ENCODE peak calls at places on chromosomes 1 and 21, in nine cellular contexts. One of them, this sample, is unnamed.

GRCh38 chr21:36981049-36981391 is 14.6 kb upstream of the HLCS start:
- DNase-seq in spleen: no peak
- DNase-seq in heart left ventricle: no peak
- DNase-seq in CD8-positive, alpha-beta T cell: no peak
- DNase-seq in GM12878: no peak
- DNase-seq in lung: no peak
- DNase-seq in HFF-Myc: no peak
- DNase-seq in skeletal muscle cell: no peak
- DNase-seq in GM23338: no peak
- DNase-seq in this sample: no peak

GRCh38 chr21:38503588-38503987 is 5.3 kb upstream of the ERG start:
- DNase-seq in spleen: no peak
- DNase-seq in heart left ventricle: no peak
- DNase-seq in CD8-positive, alpha-beta T cell: no peak
- DNase-seq in GM12878: no peak
- DNase-seq in lung: no peak
- DNase-seq in HFF-Myc: peak; percentile 4
- DNase-seq in skeletal muscle cell: peak; percentile 63
- DNase-seq in GM23338: no peak
- DNase-seq in this sample: no peak

GRCh38 chr1:31548899-31549806 is 27.2 kb upstream of the TINAGL1 start:
- DNase-seq in spleen: peak; percentile 89
- DNase-seq in heart left ventricle: peak; percentile 72
- DNase-seq in CD8-positive, alpha-beta T cell: peak; percentile 86
- DNase-seq in GM12878: peak; percentile 91
- DNase-seq in lung: peak; percentile 91
- DNase-seq in HFF-Myc: peak; percentile 87
- DNase-seq in skeletal muscle cell: peak; percentile 39
- DNase-seq in GM23338: peak; percentile 89
- DNase-seq in this sample: peak; percentile 78

GRCh38 chr1:33036051-33036525 is 595 bp downstream of the AK2 start:
- DNase-seq in spleen: no peak
- DNase-seq in heart left ventricle: no peak
- DNase-seq in CD8-positive, alpha-beta T cell: no peak
- DNase-seq in GM12878: no peak
- DNase-seq in lung: no peak
- DNase-seq in HFF-Myc: no peak
- DNase-seq in skeletal muscle cell: no peak
- DNase-seq in GM23338: peak; percentile 26
- DNase-seq in this sample: no peak

GRCh38 chr1:217029311-217030157 is 306.3 kb upstream of the ESRRG start:
- DNase-seq in spleen: no peak
- DNase-seq in heart left ventricle: no peak
- DNase-seq in CD8-positive, alpha-beta T cell: no peak
- DNase-seq in GM12878: no peak
- DNase-seq in lung: peak; percentile 30
- DNase-seq in HFF-Myc: peak; percentile 7
- DNase-seq in skeletal muscle cell: peak; percentile 88
- DNase-seq in GM23338: no peak
- DNase-seq in this sample: peak; percentile 46

GRCh38 chr1:239212841-239213240 is 173.5 kb upstream of the CHRM3 start:
- DNase-seq in spleen: no peak
- DNase-seq in heart left ventricle: no peak
- DNase-seq in CD8-positive, alpha-beta T cell: no peak
- DNase-seq in GM12878: no peak
- DNase-seq in lung: no peak
- DNase-seq in HFF-Myc: no peak
- DNase-seq in skeletal muscle cell: no peak
- DNase-seq in GM23338: no peak
- DNase-seq in this sample: no peak

GRCh38 chr1:225156254-225156653 is 226.8 kb downstream of the DNAH14 start:
- DNase-seq in spleen: no peak
- DNase-seq in heart left ventricle: no peak
- DNase-seq in CD8-positive, alpha-beta T cell: no peak
- DNase-seq in GM12878: no peak
- DNase-seq in lung: no peak
- DNase-seq in HFF-Myc: no peak
- DNase-seq in skeletal muscle cell: no peak
- DNase-seq in GM23338: no peak
- DNase-seq in this sample: no peak

GRCh38 chr1:226029568-226030225 is 30.6 kb upstream of the SDE2 start:
- DNase-seq in spleen: no peak
- DNase-seq in heart left ventricle: no peak
- DNase-seq in CD8-positive, alpha-beta T cell: no peak
- DNase-seq in GM12878: no peak
- DNase-seq in lung: no peak
- DNase-seq in HFF-Myc: no peak
- DNase-seq in skeletal muscle cell: no peak
- DNase-seq in GM23338: no peak
- DNase-seq in this sample: no peak

GRCh38 chr1:17293681-17294415 is 14.1 kb upstream of the PADI4 start:
- DNase-seq in spleen: peak; percentile 27
- DNase-seq in heart left ventricle: no peak
- DNase-seq in CD8-positive, alpha-beta T cell: no peak
- DNase-seq in GM12878: no peak
- DNase-seq in lung: no peak
- DNase-seq in HFF-Myc: no peak
- DNase-seq in skeletal muscle cell: no peak
- DNase-seq in GM23338: no peak
- DNase-seq in this sample: no peak

GRCh38 chr1:38558476-38559179 is 300.9 kb downstream of the RRAGC start:
- DNase-seq in spleen: peak; percentile 78
- DNase-seq in heart left ventricle: no peak
- DNase-seq in CD8-positive, alpha-beta T cell: no peak
- DNase-seq in GM12878: peak; percentile 38
- DNase-seq in lung: no peak
- DNase-seq in HFF-Myc: no peak
- DNase-seq in skeletal muscle cell: no peak
- DNase-seq in GM23338: peak; percentile 69
- DNase-seq in this sample: no peak

GRCh38 chr21:18349468-18349867 is 54.1 kb downstream of the TMPRSS15 start:
- DNase-seq in spleen: no peak
- DNase-seq in heart left ventricle: no peak
- DNase-seq in CD8-positive, alpha-beta T cell: no peak
- DNase-seq in GM12878: no peak
- DNase-seq in lung: no peak
- DNase-seq in HFF-Myc: no peak
- DNase-seq in skeletal muscle cell: no peak
- DNase-seq in GM23338: no peak
- DNase-seq in this sample: no peak

GRCh38 chr1:164648211-164649080 is 89.5 kb downstream of the PBX1 start:
- DNase-seq in spleen: no peak
- DNase-seq in heart left ventricle: no peak
- DNase-seq in CD8-positive, alpha-beta T cell: no peak
- DNase-seq in GM12878: no peak
- DNase-seq in lung: no peak
- DNase-seq in HFF-Myc: no peak
- DNase-seq in skeletal muscle cell: no peak
- DNase-seq in GM23338: no peak
- DNase-seq in this sample: no peak

GRCh38 chr1:117615474-117615873 is 9.6 kb downstream of the TENT5C start:
- DNase-seq in spleen: peak; percentile 80
- DNase-seq in heart left ventricle: no peak
- DNase-seq in CD8-positive, alpha-beta T cell: peak; percentile 41
- DNase-seq in GM12878: no peak
- DNase-seq in lung: no peak
- DNase-seq in HFF-Myc: no peak
- DNase-seq in skeletal muscle cell: no peak
- DNase-seq in GM23338: no peak
- DNase-seq in this sample: no peak

GRCh38 chr1:226529891-226530290 is 18.7 kb upstream of the STUM start:
- DNase-seq in spleen: no peak
- DNase-seq in heart left ventricle: no peak
- DNase-seq in CD8-positive, alpha-beta T cell: no peak
- DNase-seq in GM12878: no peak
- DNase-seq in lung: no peak
- DNase-seq in HFF-Myc: no peak
- DNase-seq in skeletal muscle cell: no peak
- DNase-seq in GM23338: no peak
- DNase-seq in this sample: no peak

GRCh38 chr1:154775559-154776338 is 94.3 kb downstream of the KCNN3 start:
- DNase-seq in spleen: peak; percentile 33
- DNase-seq in heart left ventricle: no peak
- DNase-seq in CD8-positive, alpha-beta T cell: no peak
- DNase-seq in GM12878: no peak
- DNase-seq in lung: no peak
- DNase-seq in HFF-Myc: no peak
- DNase-seq in skeletal muscle cell: no peak
- DNase-seq in GM23338: no peak
- DNase-seq in this sample: no peak

GRCh38 chr1:71228236-71228635 is 147.4 kb upstream of the ZRANB2 start:
- DNase-seq in spleen: no peak
- DNase-seq in heart left ventricle: no peak
- DNase-seq in CD8-positive, alpha-beta T cell: no peak
- DNase-seq in GM12878: no peak
- DNase-seq in lung: no peak
- DNase-seq in HFF-Myc: no peak
- DNase-seq in skeletal muscle cell: no peak
- DNase-seq in GM23338: no peak
- DNase-seq in this sample: no peak

GRCh38 chr1:115428676-115429075 is 90.6 kb upstream of the NGF start:
- DNase-seq in spleen: no peak
- DNase-seq in heart left ventricle: no peak
- DNase-seq in CD8-positive, alpha-beta T cell: no peak
- DNase-seq in GM12878: no peak
- DNase-seq in lung: no peak
- DNase-seq in HFF-Myc: no peak
- DNase-seq in skeletal muscle cell: no peak
- DNase-seq in GM23338: no peak
- DNase-seq in this sample: no peak

GRCh38 chr1:46367072-46367471 is 26.5 kb downstream of the NSUN4 start:
- DNase-seq in spleen: no peak
- DNase-seq in heart left ventricle: no peak
- DNase-seq in CD8-positive, alpha-beta T cell: no peak
- DNase-seq in GM12878: no peak
- DNase-seq in lung: no peak
- DNase-seq in HFF-Myc: no peak
- DNase-seq in skeletal muscle cell: no peak
- DNase-seq in GM23338: no peak
- DNase-seq in this sample: no peak

GRCh38 chr1:40817791-40818263 is 34.2 kb downstream of the KCNQ4 start:
- DNase-seq in spleen: no peak
- DNase-seq in heart left ventricle: no peak
- DNase-seq in CD8-positive, alpha-beta T cell: no peak
- DNase-seq in GM12878: no peak
- DNase-seq in lung: no peak
- DNase-seq in HFF-Myc: no peak
- DNase-seq in skeletal muscle cell: no peak
- DNase-seq in GM23338: peak; percentile 56
- DNase-seq in this sample: no peak
- H3K4me3 ChIP-seq in spleen: peak overlapping the region; percentile 49
- H3K4me3 ChIP-seq in heart left ventricle: peak overlapping the region; percentile 41
- H3K4me3 ChIP-seq in CD8-positive, alpha-beta T cell: peak overlapping the region; percentile 76
- H3K4me3 ChIP-seq in GM12878: peak overlapping the region; percentile 60
- H3K4me3 ChIP-seq in lung: no peak overlapping the region
- H3K4me3 ChIP-seq in HFF-Myc: no peak overlapping the region
- H3K4me3 ChIP-seq in skeletal muscle cell: peak overlapping the region; percentile 49
- H3K4me3 ChIP-seq in GM23338: peak overlapping the region; percentile 88
- H3K4me3 ChIP-seq in this sample: no peak overlapping the region

DNA sequence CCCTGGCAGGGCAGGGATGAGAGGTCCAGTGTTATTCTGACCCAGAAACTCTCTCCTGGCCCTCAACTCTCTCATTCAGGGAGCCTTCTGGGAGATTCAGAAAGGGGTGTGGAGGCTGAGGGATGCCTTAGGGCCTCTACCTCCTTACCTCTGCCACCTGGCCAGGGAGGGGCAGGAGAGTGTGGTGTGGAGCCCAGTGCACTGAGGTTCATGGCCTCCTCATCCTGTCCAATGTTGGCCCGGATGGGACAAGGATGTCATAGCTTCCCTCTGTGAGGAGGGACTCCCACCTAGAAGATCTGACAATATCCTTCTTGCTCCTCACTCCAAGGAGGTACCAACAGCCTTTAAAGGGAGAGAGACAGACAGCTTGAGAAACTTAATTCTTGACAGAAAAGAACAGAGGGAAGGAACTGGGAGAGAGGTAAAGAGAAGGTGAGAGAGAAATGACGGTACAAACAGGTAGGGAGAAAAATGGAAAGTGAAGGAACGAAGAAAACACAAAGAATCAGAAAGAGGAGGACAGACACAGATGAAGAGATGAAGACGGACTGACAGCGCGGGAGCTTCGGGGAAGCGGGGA is 783 bp downstream of the BEND5 start:
- DNase-seq in spleen: peak; percentile 75
- DNase-seq in heart left ventricle: no peak
- DNase-seq in CD8-positive, alpha-beta T cell: no peak
- DNase-seq in GM12878: no peak
- DNase-seq in lung: no peak
- DNase-seq in HFF-Myc: no peak
- DNase-seq in skeletal muscle cell: no peak
- DNase-seq in GM23338: no peak
- DNase-seq in this sample: no peak
- H3K4me3 ChIP-seq in spleen: peak overlapping the region; percentile 62
- H3K4me3 ChIP-seq in heart left ventricle: peak overlapping the region; percentile 85
- H3K4me3 ChIP-seq in CD8-positive, alpha-beta T cell: peak overlapping the region; percentile 89
- H3K4me3 ChIP-seq in GM12878: no peak overlapping the region
- H3K4me3 ChIP-seq in lung: peak overlapping the region; percentile 32
- H3K4me3 ChIP-seq in HFF-Myc: no peak overlapping the region
- H3K4me3 ChIP-seq in skeletal muscle cell: peak overlapping the region; percentile 75
- H3K4me3 ChIP-seq in GM23338: peak overlapping the region; percentile 95
- H3K4me3 ChIP-seq in this sample: peak overlapping the region; percentile 57

DNA sequence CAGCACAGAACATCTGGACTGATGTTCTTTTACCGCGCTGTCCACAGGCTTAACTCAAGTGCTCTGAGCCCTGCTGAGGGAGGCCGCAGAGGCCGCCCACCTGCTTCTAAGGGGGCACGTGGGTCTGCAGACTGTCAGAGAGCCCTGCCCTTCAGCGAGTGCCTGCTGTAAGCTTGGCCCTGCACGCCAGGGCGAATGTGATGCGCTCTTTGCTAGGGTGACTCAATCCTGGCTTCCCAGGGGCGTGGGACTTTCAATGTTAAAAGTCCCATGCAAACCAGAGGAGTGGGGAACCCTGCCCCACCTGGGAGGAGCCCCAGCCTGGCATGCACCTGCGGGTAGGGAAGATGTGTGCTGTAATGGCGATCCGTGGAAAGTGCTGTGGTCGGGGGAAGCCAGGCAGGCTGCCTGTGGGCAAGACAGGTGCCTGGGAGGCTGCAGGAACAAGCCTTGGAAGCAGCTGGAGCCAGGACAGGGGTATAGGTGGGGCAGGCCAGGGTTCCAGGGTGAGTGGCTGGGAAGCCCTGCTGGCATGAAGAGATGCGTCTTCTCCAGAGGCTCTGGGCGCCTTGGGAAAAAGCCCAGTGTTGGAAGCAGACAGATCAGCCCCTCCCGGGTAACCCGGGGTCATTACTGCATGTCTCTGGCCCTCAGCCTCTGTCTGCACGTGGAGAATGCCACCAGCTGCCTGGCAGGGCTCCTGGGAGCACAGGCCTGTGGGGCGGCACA is 592 bp upstream of the PANK4 start:
- DNase-seq in spleen: no peak
- DNase-seq in heart left ventricle: peak; percentile 66
- DNase-seq in CD8-positive, alpha-beta T cell: peak; percentile 44
- DNase-seq in GM12878: peak; percentile 51
- DNase-seq in lung: no peak
- DNase-seq in HFF-Myc: no peak
- DNase-seq in skeletal muscle cell: no peak
- DNase-seq in GM23338: no peak
- DNase-seq in this sample: peak; percentile 85
- H3K4me3 ChIP-seq in spleen: peak overlapping the region; percentile 77
- H3K4me3 ChIP-seq in heart left ventricle: peak overlapping the region; percentile 88
- H3K4me3 ChIP-seq in CD8-positive, alpha-beta T cell: peak overlapping the region; percentile 62
- H3K4me3 ChIP-seq in GM12878: peak overlapping the region; percentile 65
- H3K4me3 ChIP-seq in lung: no peak overlapping the region
- H3K4me3 ChIP-seq in HFF-Myc: peak overlapping the region; percentile 90
- H3K4me3 ChIP-seq in skeletal muscle cell: peak overlapping the region; percentile 86
- H3K4me3 ChIP-seq in GM23338: peak overlapping the region; percentile 92
- H3K4me3 ChIP-seq in this sample: peak overlapping the region; percentile 76

GRCh38 chr1:7233646-7234470 is 448.6 kb downstream of the CAMTA1 start:
- DNase-seq in spleen: no peak
- DNase-seq in heart left ventricle: no peak
- DNase-seq in CD8-positive, alpha-beta T cell: no peak
- DNase-seq in GM12878: no peak
- DNase-seq in lung: no peak
- DNase-seq in HFF-Myc: no peak
- DNase-seq in skeletal muscle cell: no peak
- DNase-seq in GM23338: no peak
- DNase-seq in this sample: no peak
- H3K4me3 ChIP-seq in spleen: no peak overlapping the region
- H3K4me3 ChIP-seq in heart left ventricle: no peak overlapping the region
- H3K4me3 ChIP-seq in CD8-positive, alpha-beta T cell: no peak overlapping the region
- H3K4me3 ChIP-seq in GM12878: no peak overlapping the region
- H3K4me3 ChIP-seq in lung: no peak overlapping the region
- H3K4me3 ChIP-seq in HFF-Myc: no peak overlapping the region
- H3K4me3 ChIP-seq in skeletal muscle cell: no peak overlapping the region
- H3K4me3 ChIP-seq in GM23338: no peak overlapping the region
- H3K4me3 ChIP-seq in this sample: no peak overlapping the region